ENCODE peak calls at places on chromosomes 4 and X, in six cellular contexts. P is H9, G is IMR-90, D is neuronal stem cell, J is trophoblast cell, S is H1. K is an unnamed sample.

GRCh38 chrX:12329476-12329875 is 191.2 kb downstream of the FRMPD4 start:
- DNase-seq in P (no peak), G (no peak), D (no peak), J (peak), S (no peak), K (no peak)

GRCh38 chr4:129583868-129584267 is 487.9 kb downstream of the C4orf33 start:
- DNase-seq in P (no peak), G (no peak), D (no peak), J (no peak), S (no peak), K (no peak)

GRCh38 chr4:114921790-114922581 is 191.4 kb downstream of the NDST4 start:
- DNase-seq in P (peak), G (no peak), D (no peak), J (no peak), S (no peak), K (no peak)

GRCh38 chr4:38106301-38106700 is 146.1 kb downstream of the PTTG2 start:
- DNase-seq in P (no peak), G (peak), D (no peak), J (no peak), S (no peak), K (no peak)

GRCh38 chrX:41561045-41561444 is 113.9 kb downstream of the NYX start:
- DNase-seq in P (no peak), G (peak), D (no peak), J (no peak), S (no peak), K (peak)

GRCh38 chr4:20151436-20151835 is 100.3 kb upstream of the SLIT2 start:
- DNase-seq in P (no peak), G (peak), D (no peak), J (no peak), S (no peak), K (no peak)

GRCh38 chrX:2388669-2389068 is 112.1 kb downstream of the DHRSX start:
- DNase-seq in P (no peak), G (no peak), D (no peak), J (peak), S (no peak), K (peak)

GRCh38 chr4:99404595-99405287 is 30.4 kb downstream of the ADH7 start:
- DNase-seq in P (no peak), G (peak), D (no peak), J (no peak), S (no peak), K (peak)

GRCh38 chrX:131332331-131332730 is 43.2 kb upstream of the IGSF1 start:
- DNase-seq in P (no peak), G (no peak), D (no peak), J (no peak), S (no peak), K (no peak)

GRCh38 chr4:143406523-143406922 is 69.8 kb downstream of the GAB1 start:
- DNase-seq in P (no peak), G (no peak), D (no peak), J (no peak), S (no peak), K (peak)

GRCh38 chrX:132592880-132593279 is 104.0 kb upstream of the MBNL3 start:
- DNase-seq in P (peak), G (no peak), D (peak), J (no peak), S (no peak), K (peak)

GRCh38 chr4:13476915-13477314 is 7.2 kb downstream of the RAB28 start:
- DNase-seq in P (no peak), G (peak), D (no peak), J (peak), S (no peak), K (peak)

GRCh38 chr4:180664766-180665368 is 1578.3 kb upstream of the TENM3 start:
- DNase-seq in P (peak), G (peak), D (peak), J (peak), S (peak), K (peak)

GRCh38 chr4:158055668-158056067 is 117.2 kb downstream of the GASK1B start:
- DNase-seq in P (no peak), G (no peak), D (no peak), J (no peak), S (no peak), K (no peak)

GRCh38 chr4:174713821-174714220 is 115.2 kb downstream of the GLRA3 start:
- DNase-seq in P (no peak), G (no peak), D (no peak), J (peak), S (no peak), K (peak)

GRCh38 chr4:142044271-142044670 is 407.9 kb downstream of the IL15 start:
- DNase-seq in P (no peak), G (peak), D (no peak), J (no peak), S (no peak), K (no peak)

GRCh38 chrX:153516055-153516454 is 1.4 kb upstream of the ATP2B3 start:
- DNase-seq in P (no peak), G (peak), D (no peak), J (no peak), S (no peak), K (no peak)

GRCh38 chr4:53490965-53491622 is 100.2 kb downstream of the LNX1 start:
- DNase-seq in P (no peak), G (peak), D (no peak), J (peak), S (no peak), K (peak)

GRCh38 chrX:118497180-118497814 is 1.7 kb downstream of the DOCK11 start:
- DNase-seq in P (no peak), G (no peak), D (no peak), J (no peak), S (no peak), K (no peak)

DNA sequence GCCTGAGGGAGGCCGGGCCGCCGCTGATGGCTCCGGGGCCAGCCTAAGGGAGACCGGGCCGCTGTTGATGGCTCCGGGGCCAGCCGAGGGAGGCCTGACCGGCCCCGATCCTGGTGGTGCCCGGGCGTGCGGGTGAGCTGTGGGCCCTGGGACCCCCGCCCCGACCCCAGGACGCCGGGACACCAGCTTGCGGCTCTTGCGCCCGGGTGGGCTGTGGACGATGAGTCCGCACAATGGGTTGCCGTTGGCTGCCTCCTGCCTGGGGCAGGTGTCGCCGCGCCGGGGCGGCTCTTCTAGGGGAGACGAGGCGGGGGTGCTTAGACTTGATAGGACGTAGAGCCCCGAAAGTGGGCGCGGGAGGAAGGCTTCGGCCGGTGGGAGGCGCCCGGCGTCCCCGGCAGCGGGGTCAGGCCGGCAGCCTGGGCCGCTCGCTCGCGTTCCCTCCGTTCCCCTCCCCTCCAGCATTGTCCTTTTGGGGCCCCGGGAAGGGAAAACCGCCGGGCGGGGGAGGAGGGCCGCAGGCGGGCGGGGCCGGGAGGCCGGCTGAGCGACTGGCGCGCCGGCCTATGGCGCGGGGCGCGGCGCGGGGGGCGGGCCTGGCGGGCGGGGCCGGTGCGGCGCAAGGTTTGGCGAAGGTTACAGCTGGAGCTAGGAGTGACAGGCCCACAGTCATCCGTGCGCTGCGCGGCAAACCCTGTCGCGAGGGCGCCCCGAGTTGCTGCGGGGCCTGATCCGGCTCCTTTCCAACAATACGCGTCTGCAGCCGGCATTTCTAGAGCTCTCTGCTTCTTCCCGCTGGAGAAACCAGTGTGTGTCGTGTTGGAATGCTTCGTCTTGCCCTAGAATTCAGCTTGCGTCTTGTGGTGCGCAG is 819 bp downstream of the KIAA0232 start:
- DNase-seq in P (peak), G (peak), D (peak), J (peak), S (peak), K (peak)
- H4K8ac ChIP-seq in P (no peak), G (no peak), D (peak), J (peak), S (peak), K (peak)

DNA sequence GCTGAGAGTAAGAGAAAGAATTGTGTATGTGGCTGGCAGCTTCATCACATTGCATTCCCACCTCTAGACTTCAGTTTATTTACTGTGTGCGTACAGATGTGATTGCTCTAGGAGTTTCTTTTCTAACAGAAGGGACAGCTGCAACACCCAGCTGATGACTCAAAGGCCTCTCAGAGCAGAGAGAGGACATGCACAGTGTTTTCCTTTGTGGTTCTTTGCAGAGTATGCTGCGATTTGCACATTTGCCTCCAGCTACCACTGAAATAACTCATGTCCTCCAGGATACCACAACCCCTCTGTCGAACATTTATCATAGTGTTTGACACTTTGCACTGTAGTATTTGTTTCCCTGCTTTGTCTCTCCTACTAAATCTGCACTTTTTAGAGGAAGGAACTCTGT is 294.1 kb downstream of the STIM2 start:
- DNase-seq in P (no peak), G (peak), D (no peak), J (no peak), S (no peak), K (peak)
- H3K14ac ChIP-seq in P (no peak), G (no peak), D (no peak), J (no peak), S (no peak), K (no peak)

GRCh38 chr4:8342651-8343050 is 73.1 kb downstream of the HTRA3 start:
- DNase-seq in P (peak), G (no peak), D (no peak), J (no peak), S (no peak), K (no peak)

GRCh38 chr4:8343051-8343966 is 73.8 kb downstream of the HTRA3 start:
- DNase-seq in P (no peak), G (no peak), D (no peak), J (no peak), S (no peak), K (no peak)

GRCh38 chr4:8343967-8344331 is 74.4 kb downstream of the HTRA3 start:
- DNase-seq in P (no peak), G (no peak), D (no peak), J (no peak), S (no peak), K (no peak)

GRCh38 chr4:8340721-8341680 is 71.4 kb downstream of the HTRA3 start:
- DNase-seq in P (no peak), G (no peak), D (no peak), J (no peak), S (no peak), K (no peak)

GRCh38 chr4:8341691-8342090 is 72.1 kb downstream of the HTRA3 start:
- DNase-seq in P (no peak), G (no peak), D (no peak), J (no peak), S (no peak), K (no peak)
- H4K8ac ChIP-seq in P (no peak), G (no peak), D (no peak), J (no peak), S (no peak), K (no peak)

DNA sequence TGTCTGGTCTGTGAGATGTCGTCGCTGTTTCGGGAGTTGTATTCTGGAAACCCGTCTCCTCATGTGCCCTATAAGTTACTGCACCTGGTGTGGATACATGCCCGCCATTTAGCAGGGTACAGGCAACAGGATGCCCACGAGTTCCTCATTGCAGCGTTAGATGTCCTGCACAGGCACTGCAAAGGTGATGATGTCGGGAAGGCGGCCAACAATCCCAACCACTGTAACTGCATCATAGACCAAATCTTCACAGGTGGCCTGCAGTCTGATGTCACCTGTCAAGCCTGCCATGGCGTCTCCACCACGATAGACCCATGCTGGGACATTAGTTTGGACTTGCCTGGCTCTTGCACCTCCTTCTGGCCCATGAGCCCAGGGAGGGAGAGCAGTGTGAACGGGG is 1.4 kb downstream of the USP27X start:
- DNase-seq in P (no peak), G (no peak), D (no peak), J (no peak), S (no peak), K (no peak)
- H3K14ac ChIP-seq in P (no peak), G (no peak), D (no peak), J (no peak), S (no peak), K (peak)

GRCh38 chr4:169239236-169239905 is 31.4 kb downstream of the SH3RF1 start:
- DNase-seq in P (no peak), G (peak), D (no peak), J (no peak), S (no peak), K (no peak)
- H4K8ac ChIP-seq in P (no peak), G (no peak), D (no peak), J (no peak), S (no peak), K (no peak)

DNA sequence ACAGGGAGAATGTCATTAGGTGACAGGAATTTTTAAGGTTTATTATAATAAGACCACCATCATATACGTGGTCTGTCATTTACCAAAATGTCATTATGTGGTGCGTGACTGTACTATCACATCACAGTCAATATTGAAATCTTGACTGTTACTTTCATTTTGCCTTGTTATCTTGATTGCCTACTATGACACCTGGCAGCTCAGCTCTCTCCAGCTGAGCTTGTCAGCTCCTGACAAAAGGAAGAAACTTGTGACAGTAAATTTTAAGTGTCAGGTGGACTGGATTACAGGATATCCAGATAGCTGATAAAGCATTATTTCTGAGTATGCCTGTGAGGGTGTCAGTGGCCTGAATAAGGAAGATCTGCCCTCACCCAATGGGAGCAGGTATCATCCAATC is 1454.5 kb upstream of the IGFBP7 start:
- DNase-seq in P (no peak), G (no peak), D (no peak), J (no peak), S (no peak), K (no peak)
- H3K14ac ChIP-seq in P (no peak), G (no peak), D (no peak), J (no peak), S (no peak), K (no peak)

GRCh38 chrX:25010784-25011588 is 4.8 kb downstream of the ARX start:
- DNase-seq in P (no peak), G (no peak), D (no peak), J (no peak), S (no peak), K (no peak)
- H4K8ac ChIP-seq in P (no peak), G (no peak), D (no peak), J (no peak), S (no peak), K (no peak)

GRCh38 chrX:150478496-150479492 is 89.6 kb upstream of the MTM1 start:
- DNase-seq in P (no peak), G (no peak), D (no peak), J (no peak), S (no peak), K (no peak)

GRCh38 chrX:150476183-150476699 is 92.2 kb upstream of the MTM1 start:
- DNase-seq in P (no peak), G (peak), D (no peak), J (no peak), S (no peak), K (no peak)

GRCh38 chrX:150477364-150477763 is 91.1 kb upstream of the MTM1 start:
- DNase-seq in P (no peak), G (no peak), D (no peak), J (no peak), S (no peak), K (no peak)

GRCh38 chrX:150473371-150473770 is 95.0 kb upstream of the MTM1 start:
- DNase-seq in P (no peak), G (no peak), D (no peak), J (no peak), S (no peak), K (no peak)

GRCh38 chrX:150475466-150475865 is 93.0 kb upstream of the MTM1 start:
- DNase-seq in P (no peak), G (peak), D (no peak), J (no peak), S (no peak), K (no peak)
- H3K14ac ChIP-seq in P (no peak), G (peak), D (no peak), J (no peak), S (no peak), K (no peak)

GRCh38 chrX:9464435-9465371 is at the start of gene TBL1X:
- DNase-seq in P (peak), G (peak), D (peak), J (no peak), S (no peak), K (peak)
- H4K8ac ChIP-seq in P (no peak), G (peak), D (no peak), J (peak), S (peak), K (peak)

K was measured in mesenchymal stem cell.